ENCODE peak calls at places on chromosomes 2 and 18, in ten cellular contexts. One of them, this sample, is unnamed.

GRCh38 chr18:79405781-79406575 is 10.2 kb downstream of the NFATC1 start:
- DNase-seq in neural crest cell: no peak
- DNase-seq in osteocyte: no peak
- DNase-seq in epithelial cell of esophagus: no peak
- DNase-seq in uterus: no peak
- DNase-seq in BE2C: no peak
- DNase-seq in GM20000: peak; percentile 93
- DNase-seq in dorsolateral prefrontal cortex: no peak
- DNase-seq in fibroblast of pulmonary artery: no peak
- DNase-seq in lower leg skin: no peak
- DNase-seq in this sample: no peak

GRCh38 chr2:13056259-13056843 is 339.6 kb downstream of the TRIB2 start:
- DNase-seq in neural crest cell: no peak
- DNase-seq in osteocyte: no peak
- DNase-seq in epithelial cell of esophagus: peak; percentile 45
- DNase-seq in uterus: no peak
- DNase-seq in BE2C: peak; percentile 11
- DNase-seq in GM20000: no peak
- DNase-seq in dorsolateral prefrontal cortex: no peak
- DNase-seq in fibroblast of pulmonary artery: peak; percentile 39
- DNase-seq in lower leg skin: no peak
- DNase-seq in this sample: no peak

GRCh38 chr18:22627506-22627905 is 209.8 kb upstream of the CTAGE1 start:
- DNase-seq in neural crest cell: no peak
- DNase-seq in osteocyte: no peak
- DNase-seq in epithelial cell of esophagus: peak; percentile 74
- DNase-seq in uterus: no peak
- DNase-seq in BE2C: no peak
- DNase-seq in GM20000: no peak
- DNase-seq in dorsolateral prefrontal cortex: no peak
- DNase-seq in fibroblast of pulmonary artery: no peak
- DNase-seq in lower leg skin: no peak
- DNase-seq in this sample: no peak

GRCh38 chr2:241762321-241762932 is 14.2 kb upstream of the GAL3ST2 start:
- DNase-seq in neural crest cell: no peak
- DNase-seq in osteocyte: no peak
- DNase-seq in epithelial cell of esophagus: peak; percentile 22
- DNase-seq in uterus: no peak
- DNase-seq in BE2C: peak; percentile 23
- DNase-seq in GM20000: no peak
- DNase-seq in dorsolateral prefrontal cortex: no peak
- DNase-seq in fibroblast of pulmonary artery: no peak
- DNase-seq in lower leg skin: no peak
- DNase-seq in this sample: no peak

GRCh38 chr18:23857756-23858155 is 156.8 kb upstream of the TTC39C start:
- DNase-seq in neural crest cell: no peak
- DNase-seq in osteocyte: no peak
- DNase-seq in epithelial cell of esophagus: peak; percentile 82
- DNase-seq in uterus: no peak
- DNase-seq in BE2C: no peak
- DNase-seq in GM20000: no peak
- DNase-seq in dorsolateral prefrontal cortex: no peak
- DNase-seq in fibroblast of pulmonary artery: peak; percentile 73
- DNase-seq in lower leg skin: no peak
- DNase-seq in this sample: no peak

GRCh38 chr2:6352247-6352646 is 513.5 kb downstream of the CMPK2 start:
- DNase-seq in neural crest cell: no peak
- DNase-seq in osteocyte: no peak
- DNase-seq in epithelial cell of esophagus: no peak
- DNase-seq in uterus: no peak
- DNase-seq in BE2C: no peak
- DNase-seq in GM20000: peak; percentile 49
- DNase-seq in dorsolateral prefrontal cortex: no peak
- DNase-seq in fibroblast of pulmonary artery: no peak
- DNase-seq in lower leg skin: no peak
- DNase-seq in this sample: no peak

GRCh38 chr18:10285283-10285640 is 169.2 kb upstream of the APCDD1 start:
- DNase-seq in neural crest cell: no peak
- DNase-seq in osteocyte: no peak
- DNase-seq in epithelial cell of esophagus: no peak
- DNase-seq in uterus: no peak
- DNase-seq in BE2C: no peak
- DNase-seq in GM20000: no peak
- DNase-seq in dorsolateral prefrontal cortex: no peak
- DNase-seq in fibroblast of pulmonary artery: no peak
- DNase-seq in lower leg skin: no peak
- DNase-seq in this sample: no peak

GRCh38 chr2:233684640-233685039 is 2.9 kb downstream of the UGT1A7 start:
- DNase-seq in neural crest cell: no peak
- DNase-seq in osteocyte: no peak
- DNase-seq in epithelial cell of esophagus: no peak
- DNase-seq in uterus: no peak
- DNase-seq in BE2C: no peak
- DNase-seq in GM20000: no peak
- DNase-seq in dorsolateral prefrontal cortex: no peak
- DNase-seq in fibroblast of pulmonary artery: no peak
- DNase-seq in lower leg skin: no peak
- DNase-seq in this sample: no peak

GRCh38 chr2:235543126-235543750 is 49.4 kb downstream of the AGAP1 start:
- DNase-seq in neural crest cell: no peak
- DNase-seq in osteocyte: no peak
- DNase-seq in epithelial cell of esophagus: peak; percentile 64
- DNase-seq in uterus: no peak
- DNase-seq in BE2C: no peak
- DNase-seq in GM20000: no peak
- DNase-seq in dorsolateral prefrontal cortex: no peak
- DNase-seq in fibroblast of pulmonary artery: no peak
- DNase-seq in lower leg skin: no peak
- DNase-seq in this sample: no peak

GRCh38 chr2:122031544-122032263 is 276.3 kb downstream of the TSN start:
- DNase-seq in neural crest cell: no peak
- DNase-seq in osteocyte: peak; percentile 77
- DNase-seq in epithelial cell of esophagus: no peak
- DNase-seq in uterus: no peak
- DNase-seq in BE2C: peak; percentile 28
- DNase-seq in GM20000: no peak
- DNase-seq in dorsolateral prefrontal cortex: no peak
- DNase-seq in fibroblast of pulmonary artery: peak; percentile 44
- DNase-seq in lower leg skin: no peak
- DNase-seq in this sample: no peak

GRCh38 chr2:172116107-172116506 is 13.4 kb upstream of the DLX2 start:
- DNase-seq in neural crest cell: no peak
- DNase-seq in osteocyte: no peak
- DNase-seq in epithelial cell of esophagus: no peak
- DNase-seq in uterus: no peak
- DNase-seq in BE2C: no peak
- DNase-seq in GM20000: no peak
- DNase-seq in dorsolateral prefrontal cortex: no peak
- DNase-seq in fibroblast of pulmonary artery: no peak
- DNase-seq in lower leg skin: no peak
- DNase-seq in this sample: no peak

GRCh38 chr2:45567974-45568789 is 42.9 kb downstream of the SRBD1 start:
- DNase-seq in neural crest cell: no peak
- DNase-seq in osteocyte: no peak
- DNase-seq in epithelial cell of esophagus: no peak
- DNase-seq in uterus: no peak
- DNase-seq in BE2C: no peak
- DNase-seq in GM20000: peak; percentile 66
- DNase-seq in dorsolateral prefrontal cortex: no peak
- DNase-seq in fibroblast of pulmonary artery: peak; percentile 59
- DNase-seq in lower leg skin: no peak
- DNase-seq in this sample: no peak

GRCh38 chr2:160388464-160389263 is 104.9 kb downstream of the RBMS1 start:
- DNase-seq in neural crest cell: no peak
- DNase-seq in osteocyte: no peak
- DNase-seq in epithelial cell of esophagus: no peak
- DNase-seq in uterus: no peak
- DNase-seq in BE2C: no peak
- DNase-seq in GM20000: no peak
- DNase-seq in dorsolateral prefrontal cortex: no peak
- DNase-seq in fibroblast of pulmonary artery: no peak
- DNase-seq in lower leg skin: peak; percentile 68
- DNase-seq in this sample: no peak

DNA sequence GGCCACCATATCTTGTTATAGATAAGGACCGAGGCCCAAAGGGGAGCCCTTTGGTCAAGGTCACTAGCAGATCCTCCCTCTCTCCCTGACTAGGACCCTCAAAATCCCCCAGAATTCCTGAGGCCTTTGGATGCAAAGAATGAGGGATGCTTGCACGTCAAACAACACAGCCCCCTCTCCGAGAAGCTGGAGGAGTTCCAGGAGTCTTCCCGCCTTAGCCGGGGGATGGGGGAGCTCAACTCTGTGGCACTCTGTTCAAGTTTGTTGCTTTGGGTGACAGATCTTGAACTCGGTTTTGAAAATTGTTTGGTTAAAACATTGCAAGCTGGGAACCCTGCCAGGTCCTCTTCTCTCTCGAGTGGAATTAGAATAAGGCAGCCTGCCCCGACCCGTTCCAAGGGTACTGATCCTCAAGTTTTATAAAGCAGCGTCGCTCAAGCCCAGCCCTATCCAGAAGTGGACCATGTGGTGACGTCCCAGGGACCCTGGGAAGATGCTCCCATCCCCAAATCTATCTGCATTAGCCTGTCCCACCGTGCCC is 244.1 kb downstream of the LOXHD1 start:
- DNase-seq in neural crest cell: no peak
- DNase-seq in osteocyte: no peak
- DNase-seq in epithelial cell of esophagus: no peak
- DNase-seq in uterus: no peak
- DNase-seq in BE2C: no peak
- DNase-seq in GM20000: no peak
- DNase-seq in dorsolateral prefrontal cortex: no peak
- DNase-seq in fibroblast of pulmonary artery: no peak
- DNase-seq in lower leg skin: no peak
- DNase-seq in this sample: no peak
- TF ChIP-seq CTCF in neural crest cell: no peak
- TF ChIP-seq CTCF in osteocyte: no peak
- TF ChIP-seq CTCF in epithelial cell of esophagus: no peak
- TF ChIP-seq CTCF in uterus: no peak
- TF ChIP-seq CTCF in BE2C: no peak
- TF ChIP-seq CTCF in GM20000: no peak
- TF ChIP-seq CTCF in dorsolateral prefrontal cortex: no peak
- TF ChIP-seq CTCF in fibroblast of pulmonary artery: no peak
- TF ChIP-seq CTCF in lower leg skin: no peak
- TF ChIP-seq CTCF in this sample: no peak

DNA sequence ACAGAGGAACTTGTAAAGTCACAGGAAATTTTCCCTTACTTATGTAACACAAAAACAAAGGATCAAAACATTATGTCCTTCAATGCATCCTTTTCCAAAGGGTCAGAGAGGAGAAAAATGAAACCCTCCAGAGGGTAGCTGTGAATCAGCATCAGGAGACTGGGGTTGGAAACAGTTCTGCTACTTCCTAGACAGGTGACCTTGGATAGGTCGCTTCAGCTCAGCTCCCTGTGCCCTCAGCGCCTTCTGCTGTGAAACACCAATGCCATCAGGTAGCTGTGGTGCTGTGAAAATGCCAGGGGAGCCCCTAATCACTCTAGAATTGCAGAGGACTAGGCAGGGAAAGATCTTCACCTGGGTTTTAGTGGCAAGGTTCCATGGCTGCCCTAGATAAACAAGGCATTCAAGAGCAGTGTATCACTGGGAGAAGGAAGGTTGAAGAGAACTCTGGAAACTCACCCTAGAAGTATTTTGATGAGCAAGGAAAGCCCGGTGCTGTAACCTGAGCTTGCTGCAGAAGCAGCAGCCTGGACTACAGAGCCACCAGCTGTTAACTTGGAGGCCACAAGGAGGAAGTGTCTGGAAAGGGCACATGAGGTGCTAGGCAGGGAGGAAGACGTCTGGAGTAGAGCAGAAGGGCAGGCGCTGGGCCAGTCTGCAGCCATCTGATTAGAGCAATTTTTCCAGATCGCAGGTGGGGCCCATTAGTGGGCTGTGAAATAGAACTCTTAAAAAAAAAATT is 100.7 kb upstream of the MCFD2 start:
- DNase-seq in neural crest cell: no peak
- DNase-seq in osteocyte: no peak
- DNase-seq in epithelial cell of esophagus: peak; percentile 87
- DNase-seq in uterus: no peak
- DNase-seq in BE2C: no peak
- DNase-seq in GM20000: no peak
- DNase-seq in dorsolateral prefrontal cortex: no peak
- DNase-seq in fibroblast of pulmonary artery: peak; percentile 60
- DNase-seq in lower leg skin: no peak
- DNase-seq in this sample: peak; percentile 80
- TF ChIP-seq CTCF in neural crest cell: no peak
- TF ChIP-seq CTCF in osteocyte: peak; percentile 49
- TF ChIP-seq CTCF in epithelial cell of esophagus: peak; percentile 30
- TF ChIP-seq CTCF in uterus: no peak
- TF ChIP-seq CTCF in BE2C: peak; percentile 21
- TF ChIP-seq CTCF in GM20000: no peak
- TF ChIP-seq CTCF in dorsolateral prefrontal cortex: no peak
- TF ChIP-seq CTCF in fibroblast of pulmonary artery: peak; percentile 13
- TF ChIP-seq CTCF in lower leg skin: no peak
- TF ChIP-seq CTCF in this sample: peak; percentile 52

GRCh38 chr2:237901932-237902846 is 42.8 kb downstream of the RAMP1 start:
- DNase-seq in neural crest cell: no peak
- DNase-seq in osteocyte: no peak
- DNase-seq in epithelial cell of esophagus: peak; percentile 14
- DNase-seq in uterus: peak; percentile 28
- DNase-seq in BE2C: no peak
- DNase-seq in GM20000: no peak
- DNase-seq in dorsolateral prefrontal cortex: no peak
- DNase-seq in fibroblast of pulmonary artery: no peak
- DNase-seq in lower leg skin: no peak
- DNase-seq in this sample: no peak
- TF ChIP-seq CTCF in neural crest cell: no peak
- TF ChIP-seq CTCF in osteocyte: no peak
- TF ChIP-seq CTCF in epithelial cell of esophagus: no peak
- TF ChIP-seq CTCF in uterus: no peak
- TF ChIP-seq CTCF in BE2C: peak; percentile 30
- TF ChIP-seq CTCF in GM20000: no peak
- TF ChIP-seq CTCF in dorsolateral prefrontal cortex: no peak
- TF ChIP-seq CTCF in fibroblast of pulmonary artery: no peak
- TF ChIP-seq CTCF in lower leg skin: no peak
- TF ChIP-seq CTCF in this sample: no peak

DNA sequence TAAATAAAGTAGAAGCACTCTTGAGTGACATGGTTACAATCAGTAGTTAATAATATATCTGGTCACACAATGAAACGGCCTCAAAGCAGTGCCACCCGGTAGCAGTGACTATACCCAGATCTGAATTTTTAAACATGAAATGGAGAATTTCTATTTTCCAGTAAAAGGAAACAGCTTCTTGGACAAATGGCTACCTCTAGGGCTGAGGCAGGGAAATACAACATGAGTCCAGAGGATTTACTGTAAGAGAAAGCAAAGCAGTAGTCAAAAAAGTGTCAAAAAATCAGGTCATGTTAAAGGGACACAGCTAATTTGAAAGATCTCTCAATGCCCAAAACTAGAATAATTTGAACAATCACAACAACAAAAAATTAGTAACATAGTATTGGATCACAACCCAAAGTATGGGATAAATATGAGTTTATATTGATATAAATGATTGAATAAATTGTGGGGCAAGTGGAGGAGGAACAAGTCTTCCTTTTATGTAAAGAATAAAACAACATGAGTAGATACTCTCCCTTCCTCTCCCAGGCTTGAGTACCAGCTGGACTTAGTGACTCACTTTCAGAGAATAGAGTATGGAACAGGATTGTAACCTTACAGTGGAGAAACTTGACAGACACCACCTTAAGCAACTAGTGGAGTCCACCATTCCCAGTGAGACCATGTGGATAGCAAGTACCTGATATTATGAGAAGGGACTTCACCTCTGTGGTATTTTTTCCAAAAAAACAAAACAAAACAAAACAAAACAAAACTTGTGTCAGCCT is 180.8 kb downstream of the MBD2 start:
- DNase-seq in neural crest cell: no peak
- DNase-seq in osteocyte: no peak
- DNase-seq in epithelial cell of esophagus: peak; percentile 68
- DNase-seq in uterus: no peak
- DNase-seq in BE2C: no peak
- DNase-seq in GM20000: no peak
- DNase-seq in dorsolateral prefrontal cortex: no peak
- DNase-seq in fibroblast of pulmonary artery: peak; percentile 13
- DNase-seq in lower leg skin: no peak
- DNase-seq in this sample: no peak
- TF ChIP-seq CTCF in neural crest cell: no peak
- TF ChIP-seq CTCF in osteocyte: no peak
- TF ChIP-seq CTCF in epithelial cell of esophagus: peak; percentile 22
- TF ChIP-seq CTCF in uterus: no peak
- TF ChIP-seq CTCF in BE2C: no peak
- TF ChIP-seq CTCF in GM20000: no peak
- TF ChIP-seq CTCF in dorsolateral prefrontal cortex: no peak
- TF ChIP-seq CTCF in fibroblast of pulmonary artery: peak; percentile 16
- TF ChIP-seq CTCF in lower leg skin: no peak
- TF ChIP-seq CTCF in this sample: peak; percentile 19